ENCODE peak calls at places on chromosomes 2 and 18, in five cellular contexts. S, D, X, R and J are unnamed samples.

GRCh38 chr2:141331127-141331526 is 799.7 kb downstream of the LRP1B start:
- DNase-seq in S (peak), D (no peak), X (no peak), R (no peak), J (no peak)

GRCh38 chr18:28204154-28204553 is 27.2 kb upstream of the CDH2 start:
- DNase-seq in S (peak), D (no peak), X (no peak), R (no peak), J (no peak)

GRCh38 chr18:59929621-59930295 is 30.0 kb downstream of the PMAIP1 start:
- DNase-seq in S (no peak), D (no peak), X (no peak), R (no peak), J (no peak)

GRCh38 chr2:12071343-12071742 is 324.9 kb downstream of the LPIN1 start:
- DNase-seq in S (no peak), D (no peak), X (no peak), R (peak), J (no peak)

GRCh38 chr2:209499071-209499470 is 75.2 kb downstream of the MAP2 start:
- DNase-seq in S (peak), D (no peak), X (no peak), R (no peak), J (no peak)

GRCh38 chr2:172889287-172889686 is 153.6 kb downstream of the RAPGEF4 start:
- DNase-seq in S (no peak), D (no peak), X (no peak), R (no peak), J (no peak)

GRCh38 chr2:24047703-24048033 is 477 bp upstream of the WDCP start:
- DNase-seq in S (no peak), D (no peak), X (no peak), R (no peak), J (no peak)

GRCh38 chr18:40017026-40017425 is 1938.0 kb upstream of the PIK3C3 start:
- DNase-seq in S (no peak), D (no peak), X (no peak), R (no peak), J (no peak)

GRCh38 chr2:76612764-76613163 is 902.0 kb upstream of the GCFC2 start:
- DNase-seq in S (no peak), D (no peak), X (no peak), R (no peak), J (no peak)

GRCh38 chr2:230312638-230313037 is 14.4 kb upstream of the SP140L start:
- DNase-seq in S (no peak), D (no peak), X (no peak), R (no peak), J (no peak)

GRCh38 chr2:85705680-85706039 is 11.5 kb downstream of the GNLY start:
- DNase-seq in S (peak), D (no peak), X (no peak), R (no peak), J (no peak)

GRCh38 chr2:117979911-117980341 is 33.9 kb downstream of the CCDC93 start:
- DNase-seq in S (peak), D (no peak), X (no peak), R (no peak), J (no peak)

GRCh38 chr2:184646177-184646576 is 47.8 kb downstream of the ZNF804A start:
- DNase-seq in S (peak), D (peak), X (no peak), R (peak), J (no peak)

GRCh38 chr18:32301976-32302743 is 112.3 kb downstream of the MEP1B start:
- DNase-seq in S (peak), D (no peak), X (no peak), R (peak), J (no peak)

GRCh38 chr2:102509749-102510148 is 36.7 kb downstream of the SLC9A4 start:
- DNase-seq in S (peak), D (no peak), X (no peak), R (peak), J (no peak)

GRCh38 chr2:157329524-157329923 is 3.9 kb upstream of the ERMN start:
- DNase-seq in S (no peak), D (no peak), X (no peak), R (no peak), J (peak)

GRCh38 chr18:57352761-57353136 is 392 bp downstream of the ST8SIA3 start:
- DNase-seq in S (no peak), D (no peak), X (no peak), R (no peak), J (no peak)

GRCh38 chr2:233404227-233404626 is 49.9 kb downstream of the DGKD start:
- DNase-seq in S (peak), D (no peak), X (peak), R (peak), J (no peak)

GRCh38 chr2:241223211-241224067 is 35.0 kb downstream of the ANO7 start:
- DNase-seq in S (no peak), D (no peak), X (no peak), R (no peak), J (no peak)

GRCh38 chr2:3730646-3731045 is 27.3 kb downstream of the DCDC2C start:
- DNase-seq in S (peak), D (no peak), X (no peak), R (no peak), J (no peak)

GRCh38 chr2:119475225-119475856 is 43.7 kb downstream of the TMEM37 start:
- DNase-seq in S (peak), D (peak), X (no peak), R (no peak), J (no peak)

GRCh38 chr2:105836840-105837692 is 92.4 kb downstream of the NCK2 start:
- DNase-seq in S (no peak), D (no peak), X (no peak), R (peak), J (no peak)

DNA sequence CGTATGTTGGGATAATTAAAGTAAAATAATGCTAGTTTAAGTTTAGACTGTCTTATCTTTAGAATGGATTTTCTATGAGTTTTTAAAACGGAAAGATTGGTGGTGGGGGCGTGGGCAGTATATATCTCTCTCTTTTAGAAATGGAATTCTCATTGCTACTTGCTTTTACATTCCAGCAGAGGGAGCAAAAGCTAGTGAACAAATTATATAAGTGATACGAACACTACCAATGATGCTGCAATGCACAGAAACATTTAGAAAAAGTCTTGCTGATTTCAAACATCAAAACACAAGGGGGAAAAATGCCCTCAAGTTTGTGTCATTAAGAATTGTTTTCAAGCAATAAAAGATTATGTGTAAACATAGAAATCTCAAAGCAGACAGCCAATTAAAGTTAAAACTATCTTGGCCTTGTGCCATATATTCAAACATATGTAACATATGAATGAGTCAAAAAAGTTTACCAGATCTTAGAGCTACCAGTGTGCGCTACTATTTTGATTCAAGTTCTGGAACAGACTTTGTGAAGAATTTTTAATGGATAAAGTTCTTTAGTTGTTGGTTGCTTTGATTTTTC is 296.3 kb upstream of the KCNJ3 start:
- DNase-seq in S (peak), D (no peak), X (no peak), R (peak), J (no peak)
- TF ChIP-seq CTCF in S (peak), D (no peak), X (peak), R (peak), J (peak)

DNA sequence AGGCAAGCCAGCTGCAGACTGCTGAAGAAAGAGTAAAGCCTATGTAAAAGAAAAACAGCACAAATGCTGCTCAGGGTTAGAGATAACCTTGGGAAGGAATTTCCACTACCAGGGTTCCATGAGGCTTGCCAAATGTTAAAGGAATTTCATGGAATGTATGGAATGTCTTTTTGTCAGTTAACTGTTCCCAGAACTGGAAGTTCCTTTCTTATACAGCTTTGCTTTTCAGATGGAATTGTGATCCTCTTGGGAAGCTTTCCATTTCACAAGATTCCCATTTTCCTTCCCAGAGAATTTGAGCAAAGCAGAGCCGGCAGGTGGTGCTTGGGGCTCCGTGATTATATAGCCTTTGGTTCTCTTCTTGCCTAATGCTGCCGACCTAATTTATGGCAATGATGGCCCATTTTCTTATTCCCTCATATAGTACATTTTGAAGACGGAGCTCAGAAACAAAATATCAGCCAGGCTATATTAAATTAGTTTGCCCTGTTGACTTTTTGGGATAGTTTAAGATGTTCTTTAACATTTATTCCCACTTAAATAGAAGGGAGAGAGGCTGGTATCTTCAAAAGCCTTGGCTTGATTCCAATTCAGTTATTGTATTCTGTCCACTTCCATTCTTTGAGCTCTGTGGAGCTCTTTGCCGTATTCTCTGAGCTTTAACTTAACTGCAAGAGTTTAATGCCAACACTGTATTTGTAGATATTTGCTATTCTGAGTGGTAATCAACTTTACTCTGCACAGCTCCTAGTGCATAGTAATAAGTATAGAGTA is 162.3 kb downstream of the PHLPP1 start:
- DNase-seq in S (peak), D (no peak), X (no peak), R (no peak), J (no peak)
- H3K4me3 ChIP-seq in S (no peak), D (no peak), X (no peak), R (no peak), J (no peak)

DNA sequence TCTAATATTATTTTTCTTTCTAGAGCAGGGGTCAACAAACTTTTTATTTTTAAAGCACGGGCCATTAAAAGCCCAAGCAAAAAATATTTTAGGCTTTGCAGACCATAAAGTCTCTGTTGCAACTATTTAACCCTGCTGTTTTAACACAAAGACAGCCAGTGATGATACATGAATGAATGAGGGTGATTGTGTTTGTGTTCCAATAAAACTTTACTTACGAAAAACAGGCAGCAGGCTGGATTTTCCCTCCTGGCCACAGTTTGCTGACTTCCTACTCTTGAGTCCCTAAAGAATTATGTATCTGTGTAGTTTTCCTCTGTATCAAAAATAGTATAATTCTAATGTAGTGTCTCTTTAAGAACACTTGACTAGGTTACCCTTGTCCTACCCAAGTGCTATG is 402.0 kb downstream of the ADCYAP1 start:
- DNase-seq in S (no peak), D (no peak), X (no peak), R (no peak), J (no peak)
- TF ChIP-seq CTCF in S (no peak), D (no peak), X (no peak), R (no peak), J (no peak)

DNA sequence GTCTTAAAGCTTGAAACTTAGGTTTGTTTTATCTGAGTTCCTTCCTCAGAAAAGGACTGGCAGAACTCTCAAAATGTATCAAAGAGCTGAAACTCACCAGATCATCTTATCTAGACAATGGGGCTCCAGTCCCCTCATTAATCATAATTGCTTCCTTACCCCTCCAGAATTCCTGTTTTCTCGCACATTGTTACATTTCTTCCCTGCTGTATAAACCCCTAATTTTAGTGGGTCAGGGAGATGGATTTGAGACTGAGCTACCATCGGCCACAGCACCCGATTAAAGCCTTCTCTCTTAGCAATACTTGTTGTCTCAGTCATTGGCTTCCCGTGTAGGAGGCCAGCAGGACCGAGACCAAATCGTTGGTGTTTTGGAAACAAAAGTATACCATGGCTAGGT is 71.8 kb upstream of the CABLES1 start:
- DNase-seq in S (no peak), D (no peak), X (no peak), R (no peak), J (no peak)
- H3K4me3 ChIP-seq in S (no peak), D (no peak), X (no peak), R (no peak), J (no peak)

GRCh38 chr2:160091381-160091780 is 29.0 kb upstream of the PLA2R1 start:
- DNase-seq in S (peak), D (no peak), X (no peak), R (no peak), J (no peak)

GRCh38 chr2:160087854-160088745 is 25.7 kb upstream of the PLA2R1 start:
- DNase-seq in S (peak), D (no peak), X (peak), R (peak), J (no peak)

GRCh38 chr2:160085662-160086061 is 23.2 kb upstream of the PLA2R1 start:
- DNase-seq in S (no peak), D (no peak), X (peak), R (no peak), J (no peak)
- TF ChIP-seq CTCF in S (peak), D (peak), X (peak), R (peak), J (peak)

GRCh38 chr2:148525130-148525529 is 119.4 kb upstream of the EPC2 start:
- DNase-seq in S (no peak), D (no peak), X (no peak), R (no peak), J (no peak)

GRCh38 chr2:148527488-148528340 is 116.8 kb upstream of the EPC2 start:
- DNase-seq in S (no peak), D (no peak), X (no peak), R (no peak), J (no peak)

GRCh38 chr2:148528356-148529064 is 116.0 kb upstream of the EPC2 start:
- DNase-seq in S (no peak), D (no peak), X (no peak), R (peak), J (no peak)

GRCh38 chr2:148524519-148524919 is 120.0 kb upstream of the EPC2 start:
- DNase-seq in S (no peak), D (no peak), X (no peak), R (peak), J (no peak)

GRCh38 chr2:148526509-148527346 is 117.8 kb upstream of the EPC2 start:
- DNase-seq in S (no peak), D (no peak), X (no peak), R (no peak), J (no peak)
- H3K4me3 ChIP-seq in S (no peak), D (no peak), X (no peak), R (no peak), J (no peak)

DNA sequence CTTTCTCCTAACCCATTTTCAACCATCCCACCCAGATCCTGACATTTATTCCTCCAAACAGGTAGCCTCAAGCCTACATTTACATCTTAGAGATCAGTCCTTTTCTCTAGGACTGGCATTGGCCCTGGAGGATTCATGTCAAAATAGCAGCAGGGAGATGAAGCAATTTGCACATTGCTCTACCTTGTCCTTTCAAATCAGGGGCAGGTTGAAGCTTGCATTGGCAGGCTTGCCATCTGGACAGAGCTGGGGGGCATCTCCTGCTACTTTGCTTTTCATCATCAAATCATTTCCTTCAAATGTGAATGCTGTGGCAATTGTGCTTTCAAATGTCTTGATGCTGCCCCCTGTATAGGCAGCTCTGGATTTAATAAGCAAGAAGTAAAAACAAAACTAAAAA is 47.7 kb downstream of the KIF5C start:
- DNase-seq in S (no peak), D (no peak), X (no peak), R (no peak), J (no peak)
- TF ChIP-seq CTCF in S (no peak), D (no peak), X (no peak), R (no peak), J (no peak)